ENCODE peak calls at places on chromosome 17, in five cellular contexts. E is NCI-H146, X is GM04504, C is Calu3, J is GM19239. Y is an unnamed sample.

GRCh38 chr17:17693253-17693954 is 12.1 kb downstream of the RAI1 start:
- DNase-seq in E (peak), X (no peak), C (peak), J (no peak), Y (peak)

GRCh38 chr17:55458977-55459376 is 37.3 kb upstream of the MMD start:
- DNase-seq in E (no peak), J (no peak), X (peak), C (peak), Y (no peak)

GRCh38 chr17:20989991-20990855 is 52.6 kb downstream of the USP22 start:
- DNase-seq in X (no peak), J (no peak), C (no peak), E (no peak), Y (no peak)

GRCh38 chr17:65530985-65531507 is 30.4 kb downstream of the AXIN2 start:
- DNase-seq in C (no peak), E (peak), J (no peak), X (no peak), Y (no peak)

GRCh38 chr17:50470451-50470850 is 1.8 kb upstream of the CHAD start:
- DNase-seq in J (no peak), E (no peak), C (no peak), X (no peak), Y (no peak)

GRCh38 chr17:42422958-42423712 is at the start of gene CAVIN1:
- DNase-seq in X (peak), C (peak), E (no peak), J (no peak), Y (peak)

GRCh38 chr17:76193616-76194015 is 46.7 kb downstream of the RNF157 start:
- DNase-seq in X (no peak), J (no peak), E (no peak), C (no peak), Y (no peak)

GRCh38 chr17:2580641-2581040 is 12.8 kb upstream of the PAFAH1B1 start:
- DNase-seq in X (no peak), C (no peak), J (no peak), E (no peak), Y (no peak)

GRCh38 chr17:4469552-4469951 is 29.1 kb upstream of the SPNS2 start:
- DNase-seq in X (no peak), E (no peak), C (no peak), J (no peak), Y (peak)

GRCh38 chr17:17719199-17719940 is 38.1 kb downstream of the RAI1 start:
- DNase-seq in E (no peak), C (no peak), J (no peak), X (no peak), Y (no peak)

GRCh38 chr17:69907081-69907847 is 167.8 kb upstream of the KCNJ16 start:
- DNase-seq in C (no peak), E (no peak), X (no peak), J (no peak), Y (no peak)

GRCh38 chr17:40540448-40540847 is 24.8 kb downstream of the CCR7 start:
- DNase-seq in E (no peak), X (no peak), J (no peak), C (no peak), Y (no peak)

GRCh38 chr17:58785097-58785496 is 29.4 kb downstream of the PPM1E start:
- DNase-seq in J (no peak), E (no peak), C (no peak), X (no peak), Y (no peak)

GRCh38 chr17:15171433-15172047 is 93.6 kb downstream of the PMP22 start:
- DNase-seq in C (peak), E (peak), X (peak), J (peak), Y (peak)

GRCh38 chr17:9890124-9890523 is 14.9 kb downstream of the RCVRN start:
- DNase-seq in C (peak), X (no peak), E (no peak), J (peak), Y (peak)

GRCh38 chr17:11969565-11969964 is 27.7 kb downstream of the ZNF18 start:
- DNase-seq in X (no peak), J (no peak), E (no peak), C (no peak), Y (no peak)

GRCh38 chr17:80265205-80266068 is 4.8 kb downstream of the RNF213 start:
- DNase-seq in C (no peak), J (peak), E (no peak), X (no peak), Y (no peak)

Y was measured in left ventricle myocardium superior.